ENCODE peak calls at places on chromosomes 5 and 9, in eight cellular contexts. N is Ammon's horn; U is neuronal stem cell; I is HepG2; P is stimulated activated CD4-positive, alpha-beta T cell treated with anti-CD3 and anti-CD28 coated beads, Interleukin-12 subunit alpha, Interleukin-12 subunit beta, amount 100 ng/mL, for 24 hours; T is stomach; L is HEK293T; X is stimulated activated CD8-positive, alpha-beta memory T cell treated with anti-CD3 and anti-CD28 coated beads, Interleukin-15, amount 100 ng/mL, for 1 hour. E is an unnamed sample.

GRCh38 chr5:176626876-176627236 is 3.5 kb downstream of the SNCB start:
- DNase-seq in I (no peak), P (no peak), L (no peak), N (no peak), T (no peak), U (no peak), X (no peak), E (no peak)

GRCh38 chr9:133647148-133647547 is 11.0 kb downstream of the DBH start:
- DNase-seq in T (no peak), I (no peak), N (no peak), U (no peak), X (no peak), P (no peak), L (no peak), E (no peak)

GRCh38 chr9:133114886-133115603 is 6.0 kb downstream of the RALGDS start:
- DNase-seq in L (no peak), N (no peak), U (no peak), X (no peak), P (no peak), I (no peak), T (no peak), E (peak)

GRCh38 chr9:124849801-124850200 is 3.5 kb upstream of the WDR38 start:
- DNase-seq in P (no peak), N (no peak), X (no peak), T (no peak), I (peak), L (no peak), U (no peak), E (no peak)

GRCh38 chr5:149301744-149302380 is 30.2 kb downstream of the AFAP1L1 start:
- DNase-seq in X (no peak), T (no peak), I (no peak), L (no peak), N (no peak), P (no peak), U (no peak), E (no peak)

GRCh38 chr9:4430492-4431261 is 59.6 kb upstream of the SLC1A1 start:
- DNase-seq in P (no peak), U (no peak), I (no peak), L (no peak), X (no peak), N (peak), T (no peak), E (no peak)

GRCh38 chr5:77138981-77139380 is 51.9 kb upstream of the ZBED3 start:
- DNase-seq in T (no peak), L (no peak), X (no peak), P (no peak), N (peak), I (no peak), U (no peak), E (no peak)

GRCh38 chr5:174087783-174088182 is 42.3 kb downstream of the NSG2 start:
- DNase-seq in U (no peak), N (no peak), L (no peak), T (no peak), I (no peak), X (no peak), P (no peak), E (no peak)

GRCh38 chr5:54581831-54582548 is 64.4 kb downstream of the SNX18 start:
- DNase-seq in N (no peak), T (no peak), L (no peak), P (no peak), X (no peak), U (no peak), I (no peak), E (no peak)

GRCh38 chr5:19865336-19866087 is 122.5 kb downstream of the CDH18 start:
- DNase-seq in U (no peak), P (no peak), N (no peak), T (no peak), X (no peak), L (no peak), I (no peak), E (no peak)

GRCh38 chr5:11958321-11958720 is 54.1 kb upstream of the CTNND2 start:
- DNase-seq in X (no peak), N (no peak), U (no peak), I (no peak), L (no peak), T (no peak), P (no peak), E (no peak)